ENCODE peak calls at places on chromosomes 11 and 22, in six cellular contexts. Q is K562, M is HCT116, D is HepG2, I is H1, W is GM12878. A is an unnamed sample.

GRCh38 chr11:58286249-58286648 is 18.2 kb upstream of the OR10W1 start:
- DNase-seq in Q (peak; percentile 7), M (peak; percentile 23), D (peak; percentile 54), I (no peak), W (no peak), A (peak; percentile 39)

GRCh38 chr11:23727821-23728220 is 769.0 kb upstream of the LUZP2 start:
- DNase-seq in Q (no peak), M (no peak), D (no peak), I (no peak), W (no peak), A (no peak)

GRCh38 chr11:115761348-115761747 is 257.1 kb upstream of the CADM1 start:
- DNase-seq in Q (no peak), M (no peak), D (no peak), I (no peak), W (no peak), A (no peak)

GRCh38 chr11:7965386-7965785 is at the start of gene NLRP10:
- DNase-seq in Q (no peak), M (no peak), D (no peak), I (no peak), W (no peak), A (no peak)

GRCh38 chr11:134196756-134197155 is 27.0 kb downstream of the NCAPD3 start:
- DNase-seq in Q (no peak), M (no peak), D (no peak), I (no peak), W (no peak), A (no peak)

GRCh38 chr11:63896071-63896470 is 20.9 kb downstream of the RCOR2 start:
- DNase-seq in Q (no peak), M (no peak), D (no peak), I (no peak), W (no peak), A (no peak)

GRCh38 chr11:116042125-116042524 is 537.9 kb upstream of the CADM1 start:
- DNase-seq in Q (no peak), M (no peak), D (no peak), I (no peak), W (no peak), A (no peak)

GRCh38 chr11:62108017-62108750 is 15.6 kb upstream of the INCENP start:
- DNase-seq in Q (peak; percentile 47), M (peak; percentile 59), D (peak; percentile 65), I (peak; percentile 19), W (peak; percentile 11), A (peak; percentile 58)

GRCh38 chr11:115525600-115526006 is 21.4 kb upstream of the CADM1 start:
- DNase-seq in Q (no peak), M (no peak), D (peak; percentile 54), I (no peak), W (no peak), A (no peak)

GRCh38 chr11:9573775-9574555 is 495 bp downstream of the WEE1 start:
- DNase-seq in Q (no peak), M (no peak), D (no peak), I (no peak), W (no peak), A (no peak)

GRCh38 chr11:60945295-60945667 is 6.7 kb downstream of the SLC15A3 start:
- DNase-seq in Q (no peak), M (no peak), D (no peak), I (no peak), W (no peak), A (no peak)

GRCh38 chr11:87006035-87006434 is 31.7 kb upstream of the TMEM135 start:
- DNase-seq in Q (no peak), M (no peak), D (no peak), I (no peak), W (no peak), A (no peak)

GRCh38 chr22:37425369-37425768 is 1.9 kb downstream of the ELFN2 start:
- DNase-seq in Q (no peak), M (no peak), D (no peak), I (no peak), W (no peak), A (no peak)

GRCh38 chr22:24775769-24776492 is 1.4 kb upstream of the PIWIL3 start:
- DNase-seq in Q (no peak), M (no peak), D (no peak), I (no peak), W (no peak), A (no peak)

GRCh38 chr11:3808846-3809623 is 675 bp downstream of the PGAP2 start:
- DNase-seq in Q (peak; percentile 61), M (peak; percentile 62), D (peak; percentile 74), I (no peak), W (peak; percentile 41), A (no peak)

GRCh38 chr22:31616315-31616980 is 45.6 kb downstream of the PISD start:
- DNase-seq in Q (no peak), M (no peak), D (peak; percentile 31), I (no peak), W (no peak), A (no peak)

GRCh38 chr11:2137202-2138071 is 1.8 kb downstream of the IGF2 start:
- DNase-seq in Q (peak; percentile 85), M (peak; percentile 36), D (peak; percentile 80), I (no peak), W (no peak), A (no peak)

GRCh38 chr11:64334764-64335741 is 5.0 kb upstream of the CCDC88B start:
- DNase-seq in Q (peak; percentile 94), M (peak; percentile 96), D (peak; percentile 85), I (no peak), W (peak; percentile 87), A (peak; percentile 77)

GRCh38 chr11:74948546-74948897 is 369 bp downstream of the XRRA1 start:
- DNase-seq in Q (no peak), M (no peak), D (peak; percentile 22), I (no peak), W (no peak), A (no peak)

GRCh38 chr11:65089621-65090020 is 5.6 kb downstream of the ZFPL1 start:
- DNase-seq in Q (no peak), M (no peak), D (no peak), I (no peak), W (no peak), A (no peak)

GRCh38 chr22:30605449-30606110 is 1.4 kb upstream of the TCN2 start:
- DNase-seq in Q (peak; percentile 64), M (peak; percentile 52), D (peak; percentile 44), I (no peak), W (no peak), A (no peak)

GRCh38 chr11:115693002-115693401 is 188.8 kb upstream of the CADM1 start:
- DNase-seq in Q (no peak), M (no peak), D (no peak), I (no peak), W (no peak), A (no peak)

GRCh38 chr11:68816917-68817419 is 24.7 kb downstream of the CPT1A start:
- DNase-seq in Q (no peak), M (no peak), D (no peak), I (no peak), W (no peak), A (no peak)
- TF ChIP-seq ZNF274 in Q (no peak), M (no peak), D (no peak), I (no peak), W (no peak), A (no peak)

DNA sequence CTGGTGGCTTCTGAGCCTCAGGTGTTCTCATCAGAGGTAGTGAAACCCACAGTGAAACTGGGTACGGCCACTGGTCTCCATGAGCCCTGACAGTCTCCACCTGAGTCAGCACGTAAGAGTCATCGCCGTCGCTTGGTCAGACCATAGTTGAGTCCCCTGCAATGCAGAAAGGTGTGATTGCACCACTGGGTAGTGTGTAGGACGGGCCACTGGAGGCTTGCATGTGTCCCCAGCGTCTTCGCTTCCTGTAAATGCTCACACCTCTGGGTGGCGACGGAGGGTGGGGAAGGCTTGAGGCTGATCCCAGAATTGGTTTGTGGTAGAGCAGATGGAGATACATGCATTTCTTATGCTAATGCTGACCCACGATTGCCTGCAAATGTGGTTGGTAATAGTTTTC is 26.4 kb downstream of the CTTN start:
- DNase-seq in Q (no peak), M (no peak), D (no peak), I (no peak), W (peak; percentile 26), A (no peak)
- H3K4me1 ChIP-seq in Q (peaks cover 37% of the 10 kb centered on the region), M (no peaks in the 10 kb centered on the region), D (no peaks in the 10 kb centered on the region), I (peaks cover 10% of the 10 kb centered on the region), W (peaks cover 22% of the 10 kb centered on the region), A (peaks cover 20% of the 10 kb centered on the region)

GRCh38 chr11:79025622-79026021 is 415.2 kb downstream of the TENM4 start:
- DNase-seq in Q (no peak), M (no peak), D (no peak), I (peak; percentile 3), W (no peak), A (peak; percentile 74)

GRCh38 chr11:79025097-79025496 is 415.7 kb downstream of the TENM4 start:
- DNase-seq in Q (no peak), M (no peak), D (no peak), I (no peak), W (no peak), A (no peak)

GRCh38 chr11:79030448-79030847 is 410.4 kb downstream of the TENM4 start:
- DNase-seq in Q (no peak), M (no peak), D (no peak), I (no peak), W (no peak), A (no peak)

GRCh38 chr11:79028214-79028613 is 412.6 kb downstream of the TENM4 start:
- DNase-seq in Q (no peak), M (no peak), D (no peak), I (no peak), W (no peak), A (no peak)

GRCh38 chr11:79026803-79027445 is 413.9 kb downstream of the TENM4 start:
- DNase-seq in Q (no peak), M (no peak), D (no peak), I (no peak), W (no peak), A (no peak)
- TF ChIP-seq ZNF274 in Q (no peak), M (no peak), D (no peak), I (no peak), W (no peak), A (no peak)

GRCh38 chr22:44705022-44705297 is 3.0 kb downstream of the PRR5 start:
- DNase-seq in Q (no peak), M (no peak), D (no peak), I (no peak), W (no peak), A (no peak)

GRCh38 chr22:44701824-44702478 is at the start of gene PRR5:
- DNase-seq in Q (peak; percentile 87), M (peak; percentile 51), D (peak; percentile 68), I (no peak), W (no peak), A (no peak)

GRCh38 chr22:44702479-44703219 is 645 bp downstream of the PRR5 start:
- DNase-seq in Q (no peak), M (no peak), D (no peak), I (no peak), W (no peak), A (no peak)

GRCh38 chr22:44704159-44705021 is 2.4 kb downstream of the PRR5 start:
- DNase-seq in Q (no peak), M (no peak), D (no peak), I (no peak), W (no peak), A (no peak)

DNA sequence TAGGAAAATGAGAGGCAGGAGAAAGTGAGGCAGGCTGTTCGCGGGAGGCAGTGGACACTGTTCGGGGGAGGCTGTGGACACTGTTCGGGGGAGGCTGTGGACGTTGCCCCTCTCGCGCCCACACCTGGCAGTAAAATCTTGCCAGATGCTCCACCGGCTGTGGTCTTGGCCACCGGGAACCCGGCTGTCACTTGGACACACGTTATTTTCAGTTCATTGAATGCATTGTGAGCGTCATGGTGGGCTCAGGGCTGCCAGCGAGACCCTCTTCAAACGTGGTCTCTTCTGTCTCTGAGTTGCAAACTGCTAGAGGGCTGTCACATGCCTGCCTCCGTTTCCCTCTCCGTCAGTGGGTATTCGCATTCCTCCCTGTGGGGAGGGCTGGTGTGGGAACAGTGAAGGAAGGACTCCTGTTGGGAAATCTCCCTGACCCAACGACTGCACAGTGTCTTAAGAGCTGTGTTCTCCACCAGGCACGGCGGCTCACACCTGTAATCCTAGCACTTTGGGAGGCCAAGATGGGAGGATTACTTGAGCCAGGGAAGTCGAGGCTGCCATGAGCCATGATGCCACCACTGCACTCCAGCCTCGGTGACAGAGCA is 1.4 kb downstream of the PRR5 start:
- DNase-seq in Q (no peak), M (no peak), D (no peak), I (no peak), W (no peak), A (no peak)
- H3K4me1 ChIP-seq in Q (peaks cover 47% of the 10 kb centered on the region), M (peaks cover 13% of the 10 kb centered on the region), D (peaks cover 29% of the 10 kb centered on the region), I (peaks cover 15% of the 10 kb centered on the region), W (no peaks in the 10 kb centered on the region), A (peaks cover 9% of the 10 kb centered on the region)